ENCODE peak calls at places on chromosomes 3 and 15, in ten cellular contexts. J, R, Q, D, T, X, C, M, W and E are unnamed samples.

GRCh38 chr15:96860746-96861145 is 530.2 kb downstream of the NR2F2 start:
- DNase-seq in J (no peak), R (no peak), Q (no peak), D (no peak), T (no peak), X (no peak), C (no peak), M (no peak), W (no peak), E (no peak)

GRCh38 chr3:178719036-178719635 is 182.9 kb downstream of the KCNMB2 start:
- DNase-seq in J (no peak), R (peak; percentile 66), Q (no peak), D (no peak), T (no peak), X (peak; percentile 57), C (no peak), M (no peak), W (no peak), E (no peak)

GRCh38 chr15:90184786-90185704 is 16.1 kb upstream of the SEMA4B start:
- DNase-seq in J (peak; percentile 81), R (peak; percentile 38), Q (peak; percentile 91), D (peak; percentile 65), T (peak; percentile 44), X (peak; percentile 43), C (peak; percentile 61), M (peak; percentile 88), W (peak; percentile 74), E (no peak)

GRCh38 chr3:46006646-46007045 is 11.0 kb upstream of the FYCO1 start:
- DNase-seq in J (no peak), R (peak; percentile 81), Q (no peak), D (peak; percentile 85), T (no peak), X (peak; percentile 94), C (no peak), M (no peak), W (no peak), E (no peak)

GRCh38 chr3:138154534-138154933 is 20.2 kb downstream of the DBR1 start:
- DNase-seq in J (no peak), R (no peak), Q (no peak), D (no peak), T (no peak), X (no peak), C (no peak), M (no peak), W (no peak), E (no peak)

GRCh38 chr15:43325039-43325438 is 5.3 kb downstream of the LCMT2 start:
- DNase-seq in J (no peak), R (no peak), Q (no peak), D (no peak), T (no peak), X (no peak), C (no peak), M (no peak), W (no peak), E (no peak)

GRCh38 chr3:156577731-156578130 is 22.8 kb upstream of the SSR3 start:
- DNase-seq in J (no peak), R (no peak), Q (no peak), D (peak; percentile 82), T (no peak), X (no peak), C (no peak), M (no peak), W (no peak), E (no peak)

GRCh38 chr15:56192659-56193442 is 50.8 kb downstream of the RFX7 start:
- DNase-seq in J (no peak), R (no peak), Q (no peak), D (no peak), T (no peak), X (no peak), C (no peak), M (no peak), W (no peak), E (no peak)

GRCh38 chr15:49832421-49832980 is 211.7 kb downstream of the DTWD1 start:
- DNase-seq in J (no peak), R (no peak), Q (peak; percentile 79), D (peak; percentile 8), T (no peak), X (no peak), C (no peak), M (no peak), W (no peak), E (no peak)

GRCh38 chr3:13170317-13170716 is 97.1 kb upstream of the IQSEC1 start:
- DNase-seq in J (no peak), R (no peak), Q (no peak), D (no peak), T (no peak), X (no peak), C (no peak), M (no peak), W (no peak), E (no peak)

GRCh38 chr3:115713247-115713646 is 89.9 kb downstream of the GAP43 start:
- DNase-seq in J (peak; percentile 40), R (no peak), Q (no peak), D (peak; percentile 15), T (no peak), X (peak; percentile 29), C (peak; percentile 21), M (no peak), W (peak; percentile 85), E (no peak)

GRCh38 chr3:134198414-134198813 is 52.2 kb downstream of the RYK start:
- DNase-seq in J (no peak), R (no peak), Q (no peak), D (no peak), T (no peak), X (no peak), C (no peak), M (no peak), W (no peak), E (no peak)

GRCh38 chr15:82995938-82996337 is 9.9 kb downstream of the RAMAC start:
- DNase-seq in J (no peak), R (no peak), Q (no peak), D (peak; percentile 49), T (no peak), X (no peak), C (no peak), M (no peak), W (no peak), E (no peak)

GRCh38 chr3:149198611-149199010 is 23.0 kb downstream of the CP start:
- DNase-seq in J (no peak), R (no peak), Q (no peak), D (peak; percentile 5), T (no peak), X (no peak), C (no peak), M (no peak), W (no peak), E (no peak)

DNA sequence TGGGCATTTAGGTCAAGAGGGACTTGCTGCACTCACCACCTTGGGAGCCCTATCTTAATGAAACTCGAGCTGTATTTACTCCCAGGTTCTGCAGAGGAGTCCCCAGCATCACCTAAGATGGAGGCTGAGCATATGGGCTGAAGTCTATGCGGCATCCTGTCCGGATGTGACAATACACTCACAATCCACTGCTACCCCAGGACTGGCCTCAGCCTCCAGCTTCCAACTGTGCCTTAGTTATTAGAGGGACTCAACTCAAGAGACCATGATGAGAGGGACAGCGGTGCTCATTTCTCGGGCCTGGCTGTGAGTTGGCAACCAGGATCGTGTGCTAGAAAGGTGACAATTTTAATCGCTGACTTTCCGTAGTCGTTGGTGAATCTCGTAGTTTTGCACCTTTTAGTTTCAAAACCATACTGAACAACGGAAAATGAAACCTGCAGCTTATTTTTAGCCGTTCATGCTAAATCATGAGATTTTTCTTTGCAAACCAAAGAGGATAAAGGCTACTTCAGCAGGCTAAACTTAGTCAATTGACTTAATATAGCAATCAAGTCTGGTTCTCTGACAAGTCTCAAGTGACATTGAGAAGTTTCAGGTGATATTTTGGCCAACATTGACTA is 11.1 kb downstream of the ZBTB38 start:
- DNase-seq in J (no peak), R (no peak), Q (no peak), D (no peak), T (no peak), X (no peak), C (no peak), M (peak; percentile 99), W (no peak), E (no peak)
- H3K27ac ChIP-seq in J (no peak overlapping the region), R (no peak overlapping the region), Q (no peak overlapping the region), D (no peak overlapping the region), T (no peak overlapping the region), X (no peak overlapping the region), C (no peak overlapping the region), M (peak overlapping the region; percentile 100), W (no peak overlapping the region), E (no peak overlapping the region)

GRCh38 chr3:15976524-15976923 is 178.7 kb upstream of the ANKRD28 start:
- DNase-seq in J (no peak), R (no peak), Q (no peak), D (no peak), T (no peak), X (no peak), C (no peak), M (no peak), W (no peak), E (no peak)
- H3K27ac ChIP-seq in J (no peak overlapping the region), R (no peak overlapping the region), Q (no peak overlapping the region), D (no peak overlapping the region), T (no peak overlapping the region), X (no peak overlapping the region), C (no peak overlapping the region), M (no peak overlapping the region), W (no peak overlapping the region), E (no peak overlapping the region)

GRCh38 chr3:70000563-70001081 is 1.1 kb downstream of the SAMMSON start:
- DNase-seq in J (no peak), R (peak; percentile 83), Q (peak; percentile 19), D (no peak), T (no peak), X (peak; percentile 39), C (no peak), M (no peak), W (no peak), E (no peak)

GRCh38 chr3:70000028-70000410 is 486 bp downstream of the SAMMSON start:
- DNase-seq in J (no peak), R (no peak), Q (no peak), D (no peak), T (no peak), X (no peak), C (no peak), M (no peak), W (no peak), E (no peak)

GRCh38 chr3:69997486-69998307 is 1.8 kb upstream of the SAMMSON start:
- DNase-seq in J (no peak), R (peak; percentile 75), Q (no peak), D (no peak), T (no peak), X (no peak), C (no peak), M (no peak), W (no peak), E (no peak)

GRCh38 chr3:69998759-69999158 is 774 bp upstream of the SAMMSON start:
- DNase-seq in J (no peak), R (no peak), Q (no peak), D (no peak), T (no peak), X (no peak), C (no peak), M (no peak), W (peak; percentile 33), E (no peak)

GRCh38 chr3:69999191-70000027 is at the start of gene SAMMSON:
- DNase-seq in J (peak; percentile 28), R (peak; percentile 71), Q (peak; percentile 38), D (peak; percentile 14), T (no peak), X (peak; percentile 54), C (no peak), M (no peak), W (no peak), E (no peak)
- H3K27ac ChIP-seq in J (no peak within 1 kb of the TSS), R (no peak within 1 kb of the TSS), Q (peak within 1 kb of the TSS; percentile 56), D (no peak within 1 kb of the TSS), T (no peak within 1 kb of the TSS), X (no peak within 1 kb of the TSS), C (no peak within 1 kb of the TSS), M (no peak within 1 kb of the TSS), W (no peak within 1 kb of the TSS), E (no peak within 1 kb of the TSS)

GRCh38 chr3:24299801-24300626 is 194.6 kb downstream of the THRB start:
- DNase-seq in J (no peak), R (peak; percentile 75), Q (peak; percentile 19), D (peak; percentile 89), T (no peak), X (peak; percentile 92), C (no peak), M (no peak), W (no peak), E (peak; percentile 17)
- H3K27ac ChIP-seq in J (no peak overlapping the region), R (no peak overlapping the region), Q (peak overlapping the region; percentile 49), D (peak overlapping the region; percentile 66), T (no peak overlapping the region), X (no peak overlapping the region), C (no peak overlapping the region), M (no peak overlapping the region), W (no peak overlapping the region), E (no peak overlapping the region)